ENCODE peak calls at places on chromosomes 1 and 21, in four cellular contexts. C is Kasumi-1; E is hippocampal formation; O is stimulated activated CD4-positive, alpha-beta T cell treated with anti-CD3 and anti-CD28 coated beads, Interleukin-2, amount 100 ng/mL, for 4 hours. W is an unnamed sample.

GRCh38 chr21:45996311-45997204 is 15.0 kb downstream of the COL6A1 start:
- DNase-seq in C (no peak), O (no peak), E (no peak), W (no peak)

GRCh38 chr1:58881471-58881994 is 97.7 kb upstream of the JUN start:
- DNase-seq in O (no peak), C (no peak), E (no peak), W (peak; percentile 70)

GRCh38 chr1:167722152-167722869 is 529 bp downstream of the MPZL1 start:
- DNase-seq in E (no peak), O (no peak), C (peak; percentile 24), W (peak; percentile 56)

GRCh38 chr21:16755061-16755460 is 757.8 kb upstream of the CXADR start:
- DNase-seq in E (no peak), O (no peak), C (no peak), W (no peak)

GRCh38 chr1:36992139-36992940 is 42.0 kb downstream of the GRIK3 start:
- DNase-seq in O (no peak), C (no peak), E (no peak), W (no peak)

GRCh38 chr1:17688217-17688810 is 66.8 kb upstream of the ACTL8 start:
- DNase-seq in C (no peak), E (no peak), O (no peak), W (no peak)

GRCh38 chr1:228212415-228212965 is 4.6 kb downstream of the OBSCN start:
- DNase-seq in E (no peak), C (no peak), O (no peak), W (no peak)

GRCh38 chr1:95640746-95641145 is 406.7 kb downstream of the RWDD3 start:
- DNase-seq in C (no peak), E (no peak), O (no peak), W (peak; percentile 38)

GRCh38 chr1:10626011-10626731 is 151.4 kb downstream of the PEX14 start:
- DNase-seq in C (no peak), O (no peak), E (no peak), W (no peak)

GRCh38 chr1:56799605-56800398 is 19.4 kb downstream of the FYB2 start:
- DNase-seq in C (no peak), O (no peak), E (no peak), W (peak; percentile 7)